ENCODE peak calls at places on chromosomes 3 and 15, in nine cellular contexts. H is WTC11; O is AG10803; W is cerebellum; T is RPMI7951; V is stimulated activated naive CD8-positive, alpha-beta T cell treated with anti-CD3 and anti-CD28 coated beads, Interleukin-15, Interleukin-2, amounts not matched to agents 100 U/mL and 50 U/mL, for 24 hours; C is testis; X is Ammon's horn; Q is retina. E is an unnamed sample.

GRCh38 chr3:110711851-110712396 is 359.7 kb upstream of the NECTIN3 start:
- DNase-seq in H (peak), O (no peak), W (no peak), T (peak), V (no peak), C (no peak), X (no peak), Q (no peak), E (no peak)

GRCh38 chr3:185983495-185984141 is 45.8 kb upstream of the TRA2B start:
- DNase-seq in H (peak), O (peak), W (peak), T (peak), V (peak), C (peak), X (peak), Q (peak), E (peak)

GRCh38 chr3:85939026-85939616 is 980.3 kb downstream of the CADM2 start:
- DNase-seq in H (no peak), O (no peak), W (no peak), T (no peak), V (no peak), C (no peak), X (peak), Q (no peak), E (no peak)

GRCh38 chr3:59185586-59186381 is 136.0 kb upstream of the CFAP20DC start:
- DNase-seq in H (no peak), O (peak), W (no peak), T (peak), V (no peak), C (no peak), X (no peak), Q (peak), E (peak)

GRCh38 chr15:101272584-101272983 is 4.7 kb downstream of the SELENOS start:
- DNase-seq in H (no peak), O (no peak), W (no peak), T (no peak), V (no peak), C (no peak), X (no peak), Q (no peak), E (no peak)

GRCh38 chr15:79086814-79087213 is 3.8 kb downstream of the RASGRF1 start:
- DNase-seq in H (no peak), O (no peak), W (no peak), T (no peak), V (no peak), C (no peak), X (no peak), Q (no peak), E (no peak)

GRCh38 chr3:167872941-167873340 is 137.4 kb downstream of the SERPINI1 start:
- DNase-seq in H (no peak), O (no peak), W (no peak), T (no peak), V (no peak), C (no peak), X (no peak), Q (no peak), E (no peak)

GRCh38 chr15:66611257-66612053 is 45.7 kb upstream of the LCTL start:
- DNase-seq in H (no peak), O (no peak), W (no peak), T (peak), V (no peak), C (no peak), X (peak), Q (no peak), E (no peak)

GRCh38 chr3:134777341-134777740 is 17.7 kb upstream of the EPHB1 start:
- DNase-seq in H (no peak), O (no peak), W (no peak), T (no peak), V (no peak), C (no peak), X (no peak), Q (no peak), E (no peak)

GRCh38 chr3:65889707-65890099 is 149.0 kb downstream of the MAGI1 start:
- DNase-seq in H (no peak), O (peak), W (no peak), T (no peak), V (no peak), C (no peak), X (no peak), Q (no peak), E (no peak)

GRCh38 chr15:66714543-66714981 is 12.5 kb downstream of the SMAD6 start:
- DNase-seq in H (no peak), O (peak), W (no peak), T (no peak), V (no peak), C (no peak), X (no peak), Q (no peak), E (no peak)

GRCh38 chr3:187719628-187720336 is 17.4 kb upstream of the RTP2 start:
- DNase-seq in H (no peak), O (no peak), W (no peak), T (no peak), V (no peak), C (no peak), X (peak), Q (no peak), E (no peak)

GRCh38 chr3:99872633-99873254 is 55.1 kb downstream of the CMSS1 start:
- DNase-seq in H (no peak), O (no peak), W (no peak), T (no peak), V (no peak), C (no peak), X (no peak), Q (no peak), E (no peak)

GRCh38 chr15:31758126-31758525 is 272.2 kb upstream of the CHRNA7 start:
- DNase-seq in H (no peak), O (peak), W (peak), T (peak), V (no peak), C (peak), X (peak), Q (no peak), E (peak)

GRCh38 chr3:42461762-42462161 is 40.7 kb upstream of the VIPR1 start:
- DNase-seq in H (no peak), O (no peak), W (no peak), T (no peak), V (no peak), C (no peak), X (no peak), Q (no peak), E (no peak)

GRCh38 chr15:99555089-99555488 is 10.7 kb upstream of the MEF2A start:
- DNase-seq in H (no peak), O (no peak), W (no peak), T (no peak), V (no peak), C (no peak), X (no peak), Q (no peak), E (no peak)

GRCh38 chr3:50251220-50251619 is 15.2 kb downstream of the GNAI2 start:
- DNase-seq in H (no peak), O (peak), W (peak), T (peak), V (peak), C (no peak), X (no peak), Q (no peak), E (no peak)

GRCh38 chr3:10198761-10199688 is 34.3 kb downstream of the IRAK2 start:
- DNase-seq in H (no peak), O (peak), W (no peak), T (peak), V (peak), C (no peak), X (no peak), Q (no peak), E (no peak)

GRCh38 chr3:182979719-182980191 is 583 bp downstream of the DCUN1D1 start:
- DNase-seq in H (peak), O (no peak), W (peak), T (peak), V (peak), C (peak), X (peak), Q (peak), E (no peak)

GRCh38 chr3:134621824-134622223 is 29.0 kb downstream of the KY start:
- DNase-seq in H (no peak), O (no peak), W (no peak), T (no peak), V (no peak), C (no peak), X (no peak), Q (no peak), E (no peak)

GRCh38 chr15:67327312-67327711 is 72.7 kb downstream of the IQCH start:
- DNase-seq in H (no peak), O (no peak), W (no peak), T (no peak), V (no peak), C (no peak), X (no peak), Q (no peak), E (no peak)

GRCh38 chr15:58839485-58839884 is 68.4 kb downstream of the MINDY2 start:
- DNase-seq in H (no peak), O (peak), W (no peak), T (peak), V (no peak), C (no peak), X (no peak), Q (no peak), E (no peak)

GRCh38 chr3:135145581-135145980 is 350.5 kb downstream of the EPHB1 start:
- DNase-seq in H (no peak), O (peak), W (no peak), T (no peak), V (no peak), C (no peak), X (no peak), Q (no peak), E (no peak)

GRCh38 chr3:187947927-187948682 is 202.8 kb upstream of the BCL6 start:
- DNase-seq in H (no peak), O (no peak), W (peak), T (no peak), V (no peak), C (no peak), X (no peak), Q (no peak), E (no peak)

GRCh38 chr3:168062679-168063078 is 33.0 kb downstream of the GOLIM4 start:
- DNase-seq in H (no peak), O (no peak), W (no peak), T (no peak), V (no peak), C (no peak), X (no peak), Q (no peak), E (no peak)

GRCh38 chr3:114850913-114851312 is 296.2 kb downstream of the ZBTB20 start:
- DNase-seq in H (no peak), O (no peak), W (no peak), T (peak), V (no peak), C (no peak), X (no peak), Q (no peak), E (peak)

GRCh38 chr3:140906785-140907184 is 34.9 kb upstream of the SLC25A36 start:
- DNase-seq in H (no peak), O (no peak), W (no peak), T (no peak), V (no peak), C (no peak), X (no peak), Q (no peak), E (no peak)

GRCh38 chr3:10289785-10290355 is 2.9 kb downstream of the GHRL start:
- DNase-seq in H (no peak), O (no peak), W (no peak), T (no peak), V (no peak), C (no peak), X (no peak), Q (no peak), E (no peak)